ENCODE peak calls at places on chromosomes 12 and 14, in eight cellular contexts. R, T, H, U, X, I, L and C are unnamed samples. For H3K4me1 and H3K9me3, the result is how much of the 10 kb centered on the place peaks cover.

GRCh38 chr12:113130457-113131135 is 5.0 kb downstream of the RASAL1 start:
- DNase-seq in H (no peak), X (peak), L (no peak), U (no peak), R (no peak), I (no peak), T (no peak), C (no peak)

GRCh38 chr14:74048291-74048690 is 29.1 kb downstream of the BBOF1 start:
- DNase-seq in T (no peak), R (no peak), H (no peak), I (no peak), X (no peak), U (peak), L (no peak), C (peak)

GRCh38 chr14:91997492-91997891 is 42.4 kb downstream of the TRIP11 start:
- DNase-seq in U (no peak), X (no peak), H (no peak), I (no peak), R (no peak), T (no peak), L (no peak), C (no peak)

GRCh38 chr14:31942216-31942841 is 134.8 kb upstream of the ARHGAP5 start:
- DNase-seq in L (no peak), R (no peak), I (no peak), T (no peak), X (peak), H (no peak), U (no peak), C (no peak)

GRCh38 chr12:56358836-56359532 is 923 bp downstream of the STAT2 start:
- DNase-seq in H (no peak), T (no peak), R (no peak), U (no peak), X (no peak), I (no peak), L (no peak), C (no peak)

GRCh38 chr12:117151195-117152031 is 38.9 kb downstream of the FBXO21 start:
- DNase-seq in H (peak), T (peak), L (peak), X (peak), R (no peak), U (peak), I (peak), C (peak)

GRCh38 chr14:91323671-91324605 is 79.4 kb upstream of the GPR68 start:
- DNase-seq in H (peak), T (peak), X (peak), R (peak), L (peak), U (peak), I (peak), C (peak)

GRCh38 chr14:91135039-91135438 is 21.2 kb downstream of the DGLUCY start:
- DNase-seq in I (no peak), R (no peak), X (no peak), H (no peak), T (no peak), U (no peak), L (no peak), C (no peak)

GRCh38 chr14:92515510-92516343 is 2.1 kb downstream of the RIN3 start:
- DNase-seq in R (no peak), L (no peak), X (no peak), T (no peak), U (no peak), I (no peak), H (no peak), C (no peak)

GRCh38 chr12:94263905-94264655 is 115.7 kb downstream of the PLXNC1 start:
- DNase-seq in L (no peak), X (peak), R (no peak), T (no peak), I (no peak), U (peak), H (no peak), C (peak)

GRCh38 chr14:76272774-76273173 is 103.2 kb upstream of the ESRRB start:
- DNase-seq in I (no peak), L (no peak), T (no peak), X (no peak), U (no peak), H (no peak), R (no peak), C (no peak)

GRCh38 chr14:37147310-37147875 is 25.0 kb downstream of the SLC25A21 start:
- DNase-seq in X (no peak), T (no peak), I (no peak), R (no peak), H (no peak), L (no peak), U (no peak), C (no peak)

GRCh38 chr12:119528241-119528640 is 65.3 kb upstream of the TMEM233 start:
- DNase-seq in T (no peak), U (no peak), L (no peak), R (no peak), I (no peak), X (no peak), H (no peak), C (no peak)

GRCh38 chr12:25249951-25250738 is 584 bp downstream of the KRAS start:
- DNase-seq in T (peak), X (peak), R (peak), U (no peak), H (no peak), I (peak), L (peak), C (no peak)

GRCh38 chr14:103422981-103423600 is 37.9 kb downstream of the MARK3 start:
- DNase-seq in U (no peak), X (no peak), I (no peak), T (no peak), H (no peak), R (no peak), L (no peak), C (no peak)

GRCh38 chr12:122449317-122449716 is 26.8 kb upstream of the CLIP1 start:
- DNase-seq in I (no peak), H (no peak), U (no peak), L (no peak), T (no peak), R (no peak), X (no peak), C (no peak)

GRCh38 chr12:12064596-12064995 is 6.1 kb upstream of the BCL2L14 start:
- DNase-seq in T (no peak), U (no peak), R (no peak), L (no peak), I (no peak), H (no peak), X (no peak), C (no peak)

GRCh38 chr12:75684678-75685620 is 173.5 kb upstream of the KRR1 start:
- DNase-seq in I (no peak), T (no peak), H (no peak), X (no peak), L (no peak), R (no peak), U (no peak), C (no peak)

GRCh38 chr14:103624860-103625259 is 4.2 kb upstream of the KLC1 start:
- DNase-seq in R (no peak), I (no peak), H (peak), L (peak), X (peak), U (no peak), T (peak), C (no peak)

GRCh38 chr12:67509987-67510386 is 138.6 kb upstream of the DYRK2 start:
- DNase-seq in U (no peak), H (no peak), L (no peak), T (no peak), R (no peak), X (no peak), I (no peak), C (no peak)

GRCh38 chr14:100296106-100296651 is 10.1 kb downstream of the SLC25A29 start:
- DNase-seq in R (no peak), H (no peak), U (no peak), T (no peak), I (no peak), L (no peak), X (peak), C (no peak)

GRCh38 chr12:47905313-47905730 is 528 bp upstream of the VDR start:
- DNase-seq in T (no peak), L (peak), R (no peak), X (peak), H (no peak), I (peak), U (peak), C (peak)

GRCh38 chr12:121903202-121903601 is 14.6 kb downstream of the PSMD9 start:
- DNase-seq in T (no peak), H (no peak), R (no peak), X (no peak), L (no peak), U (no peak), I (no peak), C (no peak)

GRCh38 chr12:97552410-97553050 is 89.9 kb downstream of the RMST start:
- DNase-seq in X (peak), L (no peak), H (no peak), U (no peak), I (no peak), T (no peak), R (no peak), C (no peak)

GRCh38 chr12:46259071-46259470 is 9.8 kb downstream of the SLC38A1 start:
- DNase-seq in R (no peak), H (no peak), L (no peak), X (no peak), T (no peak), U (no peak), I (no peak), C (no peak)

GRCh38 chr14:49962616-49963015 is 69.7 kb downstream of the ARF6 start:
- DNase-seq in T (no peak), H (no peak), U (no peak), R (no peak), X (peak), L (peak), I (no peak), C (no peak)

GRCh38 chr12:12456637-12457036 is 99.8 kb downstream of the BORCS5 start:
- DNase-seq in H (no peak), T (no peak), L (no peak), U (no peak), I (no peak), R (no peak), X (no peak), C (no peak)

GRCh38 chr14:95185452-95186392 is 28.4 kb upstream of the DICER1 start:
- DNase-seq in U (no peak), T (peak), R (no peak), H (no peak), X (no peak), L (peak), I (peak), C (no peak)

GRCh38 chr12:113988976-113989375 is 22.9 kb upstream of the RBM19 start:
- DNase-seq in H (no peak), R (no peak), U (no peak), I (no peak), L (no peak), T (no peak), X (no peak), C (no peak)

GRCh38 chr14:59565112-59565511 is 11.5 kb downstream of the CCDC175 start:
- DNase-seq in X (no peak), U (no peak), R (no peak), H (no peak), T (no peak), I (no peak), L (no peak), C (no peak)

GRCh38 chr14:82621881-82622450 is 1088.3 kb upstream of the SEL1L start:
- DNase-seq in X (no peak), U (peak), L (no peak), H (no peak), I (no peak), T (no peak), R (no peak), C (peak)

GRCh38 chr14:37622231-37622923 is 26.9 kb downstream of the TTC6 start:
- DNase-seq in R (no peak), T (no peak), L (no peak), X (no peak), U (no peak), H (no peak), I (no peak), C (no peak)

GRCh38 chr12:124231980-124232653 is 62.8 kb upstream of the RFLNA start:
- DNase-seq in H (no peak), R (no peak), X (no peak), U (no peak), I (no peak), L (peak), T (no peak), C (no peak)

GRCh38 chr12:132118876-132119275 is 25.2 kb downstream of the DDX51 start:
- DNase-seq in U (no peak), X (no peak), T (no peak), H (no peak), L (no peak), I (no peak), R (no peak), C (no peak)

GRCh38 chr12:120944645-120945217 is 33.6 kb upstream of the HNF1A start:
- DNase-seq in U (peak), L (peak), H (no peak), T (no peak), R (peak), X (peak), I (no peak), C (peak)

GRCh38 chr12:42790761-42791151 is 201.2 kb upstream of the PRICKLE1 start:
- DNase-seq in T (no peak), U (no peak), R (no peak), I (no peak), X (no peak), H (no peak), L (no peak), C (no peak)

GRCh38 chr12:8034802-8035201 is 2.3 kb downstream of the FOXJ2 start:
- DNase-seq in H (no peak), U (no peak), X (no peak), I (no peak), T (no peak), R (no peak), L (no peak), C (no peak)

GRCh38 chr12:8033153-8034044 is 883 bp downstream of the FOXJ2 start:
- DNase-seq in T (peak), I (peak), U (no peak), R (no peak), L (no peak), X (peak), H (no peak), C (peak)

GRCh38 chr12:8031872-8032241 is 659 bp upstream of the FOXJ2 start:
- DNase-seq in L (no peak), H (no peak), I (no peak), T (no peak), R (no peak), U (no peak), X (no peak), C (no peak)

GRCh38 chr12:8030189-8030588 is 2.3 kb upstream of the FOXJ2 start:
- DNase-seq in L (no peak), I (no peak), X (no peak), U (no peak), H (no peak), T (no peak), R (no peak), C (no peak)

DNA sequence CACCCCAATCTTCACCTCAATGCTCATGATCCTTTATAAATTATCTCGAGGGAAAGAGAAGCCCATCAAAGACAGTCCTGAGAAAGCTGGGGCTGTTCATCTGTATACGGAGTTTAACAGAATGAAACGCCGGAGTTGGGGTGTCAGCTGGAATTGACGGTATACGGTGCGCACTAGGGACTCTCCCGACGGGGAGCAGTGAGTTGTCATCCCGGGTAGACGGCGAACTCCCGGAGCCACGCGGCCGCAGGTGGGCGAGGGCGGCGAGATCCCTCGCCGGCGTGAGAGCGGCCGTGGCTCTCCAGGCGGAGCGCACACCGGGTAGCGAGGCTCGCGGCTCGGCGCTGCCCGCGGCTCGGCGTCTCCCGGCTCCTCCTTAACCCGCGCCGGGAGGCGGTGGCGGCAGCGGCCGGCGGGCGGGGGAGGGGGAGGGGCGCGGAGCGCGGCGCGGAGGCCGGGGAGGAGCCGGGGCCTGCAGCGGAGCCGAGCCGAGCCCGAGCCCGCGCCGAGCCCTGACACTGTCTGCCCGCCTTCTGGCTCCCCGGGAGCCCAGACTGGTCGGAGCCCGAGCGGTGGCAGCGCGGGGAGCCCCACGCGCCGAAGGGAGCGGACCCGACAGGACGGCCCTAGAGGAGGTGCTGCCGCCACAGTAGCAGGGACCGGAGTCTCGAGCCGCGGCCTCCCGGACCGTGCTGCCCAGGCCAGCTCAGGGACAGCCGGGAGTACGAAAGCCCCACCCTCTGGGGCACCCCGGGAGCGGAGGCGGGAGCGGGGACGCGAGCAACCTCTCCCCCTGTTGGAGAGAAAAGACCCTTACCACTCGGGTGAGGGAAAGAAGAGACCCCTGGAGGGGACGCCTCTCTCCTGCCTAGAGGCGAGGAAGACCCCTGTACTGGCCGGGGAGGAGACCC is at the start of gene FOXJ2:
- DNase-seq in U (no peak), R (peak), I (peak), X (peak), H (no peak), T (peak), L (peak), C (peak)
- H3K4me1 ChIP-seq in U (under half), R (under half), I (under half), X (under half), H (under half), T (under half), L (under half), C (under half)

GRCh38 chr12:50914872-50915484 is 37.4 kb upstream of the HIGD1C start:
- DNase-seq in L (no peak), U (no peak), T (no peak), H (no peak), I (no peak), R (no peak), X (no peak), C (no peak)
- H3K9me3 ChIP-seq in L (under half), U (under half), T (under half), H (under half), I (under half), R (under half), X (under half), C (under half)

DNA sequence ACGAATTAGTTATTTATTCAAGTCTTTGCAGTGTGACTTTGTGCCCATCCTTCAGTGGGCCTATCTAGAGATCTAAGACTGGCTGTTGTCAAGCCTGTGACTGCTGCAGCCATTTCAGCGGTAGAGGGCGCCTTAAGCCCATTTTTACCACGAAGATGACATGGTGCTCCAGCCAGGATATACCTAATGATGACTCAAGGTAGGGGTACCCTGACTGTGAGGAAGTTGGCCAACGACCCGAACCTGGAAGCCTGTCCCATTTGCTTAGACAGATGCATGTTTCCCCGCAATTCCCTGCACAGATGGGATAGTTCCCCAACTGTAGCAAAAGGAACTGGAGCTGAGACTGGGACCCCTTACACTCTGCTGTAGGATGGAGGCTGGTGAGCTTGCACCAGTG is 41.3 kb downstream of the RAB3IP start:
- DNase-seq in H (no peak), I (no peak), R (no peak), T (no peak), U (peak), L (no peak), X (no peak), C (peak)
- H3K4me3 ChIP-seq in H (no peak), I (no peak), R (no peak), T (no peak), U (no peak), L (no peak), X (no peak), C (no peak)

GRCh38 chr12:3197131-3197818 is 120.1 kb downstream of the TSPAN9 start:
- DNase-seq in U (no peak), I (no peak), H (no peak), L (no peak), R (no peak), X (no peak), T (no peak), C (no peak)
- H3K4me1 ChIP-seq in U (under half), I (under half), H (under half), L (under half), R (under half), X (under half), T (under half), C (under half)